ENCODE peak calls at places on chromosomes 1 and 21, in seven cellular contexts. W is stimulated activated CD4-positive, alpha-beta T cell treated with anti-CD3 and anti-CD28 coated beads, Interleukin-4, amount 100 ng/mL, for 24 hours; Y is kidney tubule cell; D is GM18507; U is activated CD4-positive, alpha-beta memory T cell treated with anti-CD3 and anti-CD28 coated beads, Interleukin-2, amount 10 ng/mL, durations not matched to agents 7 days and 5 days; O is ELR; T is hypothalamus. Q is an unnamed sample.
A peak's percentile ranks its signal among the peaks of the same experiment; 100 is the strongest.

GRCh38 chr1:205870236-205870635 is 20.3 kb upstream of the PM20D1 start:
- DNase-seq in W (no peak), Y (no peak), D (no peak), U (no peak), O (no peak), T (no peak), Q (no peak)

GRCh38 chr1:174447866-174448530 is at the start of gene GPR52:
- DNase-seq in W (no peak), Y (no peak), D (no peak), U (no peak), O (no peak), T (no peak), Q (no peak)

GRCh38 chr1:206901944-206902343 is 4.7 kb downstream of the IL24 start:
- DNase-seq in W (no peak), Y (no peak), D (no peak), U (no peak), O (no peak), T (no peak), Q (no peak)

GRCh38 chr1:39898648-39899603 is 2.8 kb downstream of the MYCL start:
- DNase-seq in W (no peak), Y (no peak), D (no peak), U (no peak), O (peak; percentile 65), T (peak; percentile 52), Q (peak; percentile 100)

GRCh38 chr21:44800971-44801467 is 601 bp downstream of the UBE2G2 start:
- DNase-seq in W (peak; percentile 32), Y (peak; percentile 56), D (peak; percentile 49), U (no peak), O (peak; percentile 51), T (no peak), Q (peak; percentile 26)

GRCh38 chr1:221913351-221913750 is 171.5 kb upstream of the DUSP10 start:
- DNase-seq in W (no peak), Y (no peak), D (no peak), U (no peak), O (peak; percentile 21), T (no peak), Q (no peak)

GRCh38 chr1:24830680-24831272 is 85.5 kb downstream of the CLIC4 start:
- DNase-seq in W (no peak), Y (peak; percentile 70), D (no peak), U (no peak), O (peak; percentile 79), T (no peak), Q (peak; percentile 38)

GRCh38 chr1:91018006-91018405 is 3.8 kb downstream of the ZNF644 start:
- DNase-seq in W (no peak), Y (no peak), D (no peak), U (no peak), O (peak; percentile 46), T (no peak), Q (no peak)

GRCh38 chr1:31762726-31763670 is 1.1 kb downstream of the ADGRB2 start:
- DNase-seq in W (peak; percentile 63), Y (peak; percentile 62), D (no peak), U (peak; percentile 67), O (peak; percentile 71), T (peak; percentile 59), Q (peak; percentile 58)

Q was measured in DMS 273 treated with DMSO at 0.1 percent for 48 hours.